ENCODE peak calls at places on chromosome 7, in seven cellular contexts. B is iris pigment epithelial cell; H is kidney epithelial cell; N is amniotic epithelial cell; W is CD8-positive, alpha-beta T cell; E is mucosa of gallbladder; T is AML-193. Q is an unnamed sample.

GRCh38 chr7:831596-832291 is 532 bp upstream of the SUN1 start:
- DNase-seq in B (peak; percentile 91), T (no peak), W (no peak), E (no peak), N (peak; percentile 91), H (peak; percentile 84), Q (peak; percentile 50)

GRCh38 chr7:78395298-78396120 is 596.9 kb downstream of the PHTF2 start:
- DNase-seq in W (no peak), N (no peak), E (no peak), T (no peak), H (no peak), B (no peak), Q (no peak)

GRCh38 chr7:149867762-149868637 is 5.8 kb upstream of the ATP6V0E2 start:
- DNase-seq in E (no peak), N (no peak), T (no peak), B (no peak), H (no peak), W (no peak), Q (peak; percentile 49)

GRCh38 chr7:77348371-77348813 is 67.8 kb downstream of the GSAP start:
- DNase-seq in T (no peak), B (peak; percentile 92), E (peak; percentile 22), N (peak; percentile 76), W (no peak), H (peak; percentile 73), Q (no peak)

GRCh38 chr7:121395961-121396757 is at the start of gene FAM3C:
- DNase-seq in T (peak; percentile 83), H (peak; percentile 49), N (peak; percentile 86), W (peak; percentile 77), E (peak; percentile 87), B (peak; percentile 92), Q (peak; percentile 95)

GRCh38 chr7:143284591-143285453 is at the start of gene TMEM139:
- DNase-seq in E (peak; percentile 83), H (no peak), B (no peak), N (no peak), T (no peak), W (no peak), Q (peak; percentile 66)

GRCh38 chr7:23494009-23494408 is 23.7 kb upstream of the IGF2BP3 start:
- DNase-seq in B (no peak), W (no peak), N (no peak), T (no peak), H (no peak), E (no peak), Q (no peak)

GRCh38 chr7:55100172-55100961 is 81.5 kb downstream of the EGFR start:
- DNase-seq in B (no peak), N (no peak), T (no peak), H (no peak), W (no peak), E (peak; percentile 49), Q (no peak)